ENCODE peak calls at places on chromosomes 11 and 22, in five cellular contexts. D is M059J, Z is astrocyte of the hippocampus, A is tibial artery, X is adipocyte. G is an unnamed sample.

GRCh38 chr22:37739000-37739399 is 42.2 kb downstream of the TRIOBP start:
- DNase-seq in D (no peak), Z (no peak), A (peak; percentile 58), X (no peak), G (no peak)

GRCh38 chr11:41996558-41996957 is 537.1 kb upstream of the LRRC4C start:
- DNase-seq in D (peak; percentile 9), Z (no peak), A (no peak), X (no peak), G (no peak)

GRCh38 chr11:65429069-65429681 is 6.6 kb downstream of the NEAT1 start:
- DNase-seq in D (peak; percentile 85), Z (peak; percentile 70), A (peak; percentile 33), X (peak; percentile 69), G (peak; percentile 75)

GRCh38 chr11:120832609-120833221 is 191.2 kb upstream of the TBCEL start:
- DNase-seq in D (no peak), Z (peak; percentile 50), A (no peak), X (no peak), G (no peak)

GRCh38 chr22:32339190-32340012 is 18.3 kb upstream of the RFPL3 start:
- DNase-seq in D (no peak), Z (no peak), A (no peak), X (no peak), G (no peak)

GRCh38 chr11:30586251-30587144 is at the start of gene MPPED2:
- DNase-seq in D (no peak), Z (peak; percentile 51), A (peak; percentile 25), X (no peak), G (no peak)

GRCh38 chr22:30823015-30823370 is 128.3 kb downstream of the OSBP2 start:
- DNase-seq in D (no peak), Z (peak; percentile 15), A (no peak), X (no peak), G (no peak)

GRCh38 chr22:41603873-41604332 is 14.3 kb upstream of the PMM1 start:
- DNase-seq in D (peak; percentile 38), Z (peak; percentile 28), A (no peak), X (no peak), G (peak; percentile 24)

GRCh38 chr11:96033569-96033968 is 109.7 kb upstream of the MTMR2 start:
- DNase-seq in D (no peak), Z (no peak), A (no peak), X (no peak), G (no peak)

GRCh38 chr22:37549704-37550059 is 10.6 kb upstream of the CDC42EP1 start:
- DNase-seq in D (peak; percentile 78), Z (peak; percentile 94), A (no peak), X (peak; percentile 89), G (peak; percentile 69)

GRCh38 chr11:65793144-65793581 is 6.3 kb downstream of the OVOL1 start:
- DNase-seq in D (no peak), Z (no peak), A (no peak), X (no peak), G (no peak)

GRCh38 chr22:39007177-39007576 is 6.9 kb upstream of the APOBEC3C start:
- DNase-seq in D (no peak), Z (no peak), A (no peak), X (no peak), G (no peak)